ENCODE peak calls at places on chromosomes 13 and 19, in eight cellular contexts. One of them, this sample, is unnamed.

GRCh38 chr13:44021422-44021821 is 141.7 kb downstream of the LACC1 start:
- DNase-seq in foreskin keratinocyte: no peak
- DNase-seq in anterior cingulate cortex: no peak
- DNase-seq in Karpas-422: no peak
- DNase-seq in GM12891: no peak
- DNase-seq in WTC11: no peak
- DNase-seq in neuronal stem cell: no peak
- DNase-seq in body of pancreas: no peak
- DNase-seq in this sample: no peak

GRCh38 chr13:24254151-24254810 is 55.1 kb upstream of the C1QTNF9 start:
- DNase-seq in foreskin keratinocyte: no peak
- DNase-seq in anterior cingulate cortex: no peak
- DNase-seq in Karpas-422: no peak
- DNase-seq in GM12891: no peak
- DNase-seq in WTC11: no peak
- DNase-seq in neuronal stem cell: no peak
- DNase-seq in body of pancreas: no peak
- DNase-seq in this sample: peak; percentile 16

GRCh38 chr13:98144501-98145350 is 1.8 kb downstream of the FARP1 start:
- DNase-seq in foreskin keratinocyte: peak; percentile 24
- DNase-seq in anterior cingulate cortex: peak; percentile 41
- DNase-seq in Karpas-422: no peak
- DNase-seq in GM12891: no peak
- DNase-seq in WTC11: peak; percentile 52
- DNase-seq in neuronal stem cell: peak; percentile 53
- DNase-seq in body of pancreas: peak; percentile 39
- DNase-seq in this sample: peak; percentile 67

GRCh38 chr13:112824429-112824828 is 134.6 kb downstream of the ATP11A start:
- DNase-seq in foreskin keratinocyte: no peak
- DNase-seq in anterior cingulate cortex: no peak
- DNase-seq in Karpas-422: no peak
- DNase-seq in GM12891: no peak
- DNase-seq in WTC11: no peak
- DNase-seq in neuronal stem cell: no peak
- DNase-seq in body of pancreas: no peak
- DNase-seq in this sample: no peak

GRCh38 chr19:17506745-17507144 is 4.7 kb upstream of the PGLS start:
- DNase-seq in foreskin keratinocyte: no peak
- DNase-seq in anterior cingulate cortex: no peak
- DNase-seq in Karpas-422: no peak
- DNase-seq in GM12891: no peak
- DNase-seq in WTC11: no peak
- DNase-seq in neuronal stem cell: no peak
- DNase-seq in body of pancreas: no peak
- DNase-seq in this sample: no peak

GRCh38 chr19:35223084-35223790 is 5.3 kb downstream of the FAM187B start:
- DNase-seq in foreskin keratinocyte: no peak
- DNase-seq in anterior cingulate cortex: no peak
- DNase-seq in Karpas-422: no peak
- DNase-seq in GM12891: no peak
- DNase-seq in WTC11: no peak
- DNase-seq in neuronal stem cell: no peak
- DNase-seq in body of pancreas: no peak
- DNase-seq in this sample: no peak

GRCh38 chr13:90618133-90618532 is 729.4 kb upstream of the MIR17HG start:
- DNase-seq in foreskin keratinocyte: no peak
- DNase-seq in anterior cingulate cortex: no peak
- DNase-seq in Karpas-422: no peak
- DNase-seq in GM12891: no peak
- DNase-seq in WTC11: no peak
- DNase-seq in neuronal stem cell: no peak
- DNase-seq in body of pancreas: no peak
- DNase-seq in this sample: no peak

GRCh38 chr19:45211751-45212381 is 33.3 kb downstream of the BLOC1S3 start:
- DNase-seq in foreskin keratinocyte: no peak
- DNase-seq in anterior cingulate cortex: no peak
- DNase-seq in Karpas-422: no peak
- DNase-seq in GM12891: no peak
- DNase-seq in WTC11: no peak
- DNase-seq in neuronal stem cell: no peak
- DNase-seq in body of pancreas: peak; percentile 89
- DNase-seq in this sample: no peak

GRCh38 chr19:37931941-37932655 is 25.1 kb downstream of the SIPA1L3 start:
- DNase-seq in foreskin keratinocyte: peak; percentile 96
- DNase-seq in anterior cingulate cortex: peak; percentile 31
- DNase-seq in Karpas-422: no peak
- DNase-seq in GM12891: peak; percentile 35
- DNase-seq in WTC11: peak; percentile 69
- DNase-seq in neuronal stem cell: peak; percentile 70
- DNase-seq in body of pancreas: peak; percentile 92
- DNase-seq in this sample: peak; percentile 34

GRCh38 chr19:56083668-56084067 is 37.4 kb downstream of the ZNF787 start:
- DNase-seq in foreskin keratinocyte: no peak
- DNase-seq in anterior cingulate cortex: no peak
- DNase-seq in Karpas-422: no peak
- DNase-seq in GM12891: no peak
- DNase-seq in WTC11: no peak
- DNase-seq in neuronal stem cell: no peak
- DNase-seq in body of pancreas: no peak
- DNase-seq in this sample: no peak

GRCh38 chr19:5364674-5365073 is 24.1 kb upstream of the PTPRS start:
- DNase-seq in foreskin keratinocyte: no peak
- DNase-seq in anterior cingulate cortex: no peak
- DNase-seq in Karpas-422: no peak
- DNase-seq in GM12891: no peak
- DNase-seq in WTC11: peak; percentile 63
- DNase-seq in neuronal stem cell: no peak
- DNase-seq in body of pancreas: no peak
- DNase-seq in this sample: no peak